ENCODE peak calls at places on chromosome 2, in five cellular contexts. U is left ventricle myocardium inferior, Z is mucosa of descending colon, N is choroid plexus epithelial cell, S is iPS DF 6.9. C is an unnamed sample.

GRCh38 chr2:237184192-237184922 is 98.7 kb downstream of the COPS8 start:
- DNase-seq in N (peak), U (no peak), Z (no peak), S (no peak), C (no peak)

GRCh38 chr2:54015809-54016703 is 45.3 kb upstream of the PSME4 start:
- DNase-seq in N (peak), Z (no peak), S (no peak), U (no peak), C (no peak)

GRCh38 chr2:237859533-237860272 is at the start of gene RAMP1:
- DNase-seq in U (no peak), S (no peak), Z (no peak), N (no peak), C (no peak)

GRCh38 chr2:46198164-46198883 is 98.9 kb upstream of the EPAS1 start:
- DNase-seq in Z (no peak), S (no peak), N (no peak), U (no peak), C (no peak)

GRCh38 chr2:120883607-120884405 is 148.1 kb downstream of the GLI2 start:
- DNase-seq in Z (no peak), N (no peak), U (peak), S (no peak), C (no peak)

GRCh38 chr2:105187531-105187930 is 54.0 kb upstream of the GPR45 start:
- DNase-seq in Z (no peak), U (no peak), S (no peak), N (peak), C (no peak)

GRCh38 chr2:129396980-129397599 is 582.4 kb upstream of the RAB6C start:
- DNase-seq in U (no peak), Z (peak), N (peak), S (peak), C (peak)

GRCh38 chr2:86211033-86211795 is 12.0 kb downstream of the MRPL35 start:
- DNase-seq in U (no peak), S (no peak), Z (no peak), N (no peak), C (no peak)

GRCh38 chr2:112692914-112693313 is 27.9 kb upstream of the NT5DC4 start:
- DNase-seq in N (no peak), Z (no peak), S (no peak), U (no peak), C (no peak)

GRCh38 chr2:49255325-49256023 is 101.2 kb upstream of the FSHR start:
- DNase-seq in Z (no peak), U (no peak), S (no peak), N (peak), C (no peak)

GRCh38 chr2:137185378-137186078 is 420.2 kb downstream of the THSD7B start:
- DNase-seq in N (no peak), S (no peak), Z (no peak), U (no peak), C (no peak)

GRCh38 chr2:68726608-68727367 is 7.8 kb upstream of the ARHGAP25 start:
- DNase-seq in U (no peak), N (no peak), Z (peak), S (no peak), C (no peak)

GRCh38 chr2:129112181-129112580 is 793.5 kb upstream of the HS6ST1 start:
- DNase-seq in Z (no peak), S (no peak), U (no peak), N (no peak), C (no peak)

GRCh38 chr2:12173271-12173942 is 427.0 kb downstream of the LPIN1 start:
- DNase-seq in U (no peak), N (peak), S (no peak), Z (no peak), C (no peak)

GRCh38 chr2:199455533-199456382 is 2.0 kb downstream of the SATB2 start:
- DNase-seq in Z (peak), N (peak), S (no peak), U (no peak), C (peak)

GRCh38 chr2:144165599-144166250 is 354.2 kb downstream of the ZEB2 start:
- DNase-seq in N (no peak), Z (no peak), S (no peak), U (no peak), C (no peak)

GRCh38 chr2:1588051-1588993 is 156.0 kb downstream of the PXDN start:
- DNase-seq in U (no peak), Z (no peak), S (no peak), N (no peak), C (no peak)
- H3K4me3 ChIP-seq in U (no peak), Z (no peak), S (no peak), N (no peak), C (no peak)

DNA sequence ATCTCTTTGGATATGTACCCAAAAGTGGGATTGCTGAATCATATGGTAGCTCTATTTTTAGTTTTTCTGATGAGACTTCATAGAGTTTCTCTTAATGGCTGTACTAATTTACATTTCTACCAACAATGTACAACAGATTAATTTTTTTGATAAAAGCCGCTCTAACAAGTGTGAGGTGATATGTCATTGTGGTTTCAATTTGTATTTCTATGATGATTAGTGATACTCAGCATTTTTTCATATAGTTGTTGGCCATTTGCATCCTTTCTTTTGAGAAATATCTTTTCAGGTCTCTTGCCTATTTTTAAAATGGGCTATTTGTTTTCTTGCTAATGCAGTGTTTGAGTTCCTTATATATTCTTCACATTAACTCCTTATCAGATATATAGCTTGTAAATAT is 4.3 kb downstream of the IL18RAP start:
- DNase-seq in N (no peak), U (no peak), Z (no peak), S (no peak), C (no peak)
- H3K4me3 ChIP-seq in N (no peak), U (no peak), Z (no peak), S (no peak), C (no peak)

GRCh38 chr2:118222643-118223486 is 134.6 kb downstream of the INSIG2 start:
- DNase-seq in U (no peak), Z (no peak), N (no peak), S (no peak), C (no peak)
- H3K4me3 ChIP-seq in U (no peak), Z (no peak), N (no peak), S (no peak), C (no peak)

GRCh38 chr2:97719362-97720155 is 6.2 kb downstream of the ZAP70 start:
- DNase-seq in U (no peak), S (no peak), Z (no peak), N (no peak), C (no peak)

GRCh38 chr2:97716695-97717617 is 3.6 kb downstream of the ZAP70 start:
- DNase-seq in Z (no peak), S (no peak), N (no peak), U (peak), C (no peak)

GRCh38 chr2:97718942-97719341 is 5.6 kb downstream of the ZAP70 start:
- DNase-seq in Z (no peak), N (no peak), U (no peak), S (no peak), C (no peak)

GRCh38 chr2:97717618-97718005 is 4.2 kb downstream of the ZAP70 start:
- DNase-seq in S (no peak), Z (no peak), U (no peak), N (no peak), C (peak)

GRCh38 chr2:97718051-97718882 is 4.9 kb downstream of the ZAP70 start:
- DNase-seq in N (no peak), Z (peak), U (peak), S (no peak), C (no peak)
- H3K4me3 ChIP-seq in N (no peak), Z (no peak), U (no peak), S (no peak), C (no peak)

GRCh38 chr2:102057502-102058292 is 65.9 kb downstream of the IL1R2 start:
- DNase-seq in S (no peak), U (no peak), N (peak), Z (peak), C (no peak)

GRCh38 chr2:102059151-102059550 is 67.4 kb downstream of the IL1R2 start:
- DNase-seq in Z (peak), S (no peak), U (no peak), N (no peak), C (no peak)

GRCh38 chr2:102058293-102058833 is 66.6 kb downstream of the IL1R2 start:
- DNase-seq in N (no peak), S (no peak), U (no peak), Z (peak), C (no peak)

GRCh38 chr2:102055346-102055975 is 63.7 kb downstream of the IL1R2 start:
- DNase-seq in S (no peak), U (no peak), Z (peak), N (peak), C (no peak)

DNA sequence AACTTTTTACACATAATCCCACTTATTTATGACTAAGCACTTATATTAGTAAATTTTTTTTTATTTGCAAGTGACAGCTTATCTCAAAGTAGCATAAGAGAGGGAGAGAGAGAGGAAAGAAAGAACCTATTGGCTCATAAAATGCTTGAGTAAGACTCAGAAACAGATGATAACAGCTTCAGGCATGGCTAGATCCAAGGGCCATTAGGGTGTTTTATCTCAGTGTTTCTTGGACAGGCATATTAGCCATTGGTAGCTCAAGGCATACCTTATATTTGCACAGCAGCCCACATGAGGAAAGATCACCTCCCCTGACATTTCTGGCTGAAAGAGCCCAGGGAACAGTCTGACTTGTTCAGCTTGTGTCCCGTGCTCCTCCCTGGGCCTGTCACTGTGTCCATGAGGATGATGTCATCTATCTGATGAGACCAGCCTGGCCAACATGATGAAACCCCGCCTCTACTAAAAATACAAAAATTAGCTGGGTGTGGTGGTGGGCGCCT is 64.4 kb downstream of the IL1R2 start:
- DNase-seq in U (no peak), S (no peak), N (no peak), Z (peak), C (no peak)
- H3K4me3 ChIP-seq in U (no peak), S (no peak), N (no peak), Z (no peak), C (no peak)

DNA sequence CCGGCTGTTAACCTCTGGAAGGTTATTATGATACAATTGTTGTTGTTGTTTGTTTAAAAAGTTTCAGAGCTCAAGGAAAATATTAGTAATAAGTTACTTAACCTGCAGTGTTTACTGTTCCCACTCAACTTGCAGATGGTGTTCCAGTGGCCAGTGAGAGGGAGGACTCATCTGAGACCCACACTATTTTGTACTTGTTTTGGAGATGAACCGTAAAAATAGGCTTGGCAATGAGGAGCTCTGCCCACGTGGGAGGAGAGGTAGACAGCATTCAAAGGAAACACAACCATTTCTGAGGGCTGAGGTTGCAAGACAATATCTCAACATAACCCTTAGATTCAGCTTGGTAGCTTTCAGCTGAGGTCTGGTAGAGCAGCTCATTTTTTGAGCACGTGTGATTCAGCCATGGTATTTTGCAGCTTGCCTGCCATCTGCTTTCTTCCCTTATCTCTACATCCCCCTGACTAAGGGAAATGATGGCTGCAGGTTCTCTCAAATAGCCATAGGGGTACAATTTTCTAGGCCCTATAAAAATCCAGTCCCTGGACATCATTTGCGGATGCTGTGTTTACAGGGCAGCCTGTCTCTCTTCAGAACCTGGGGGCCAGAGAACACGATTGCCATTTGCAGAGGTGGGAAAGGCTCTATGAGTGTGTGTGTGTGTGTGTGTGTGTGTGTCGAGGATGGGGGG is 442.9 kb upstream of the MEIS1 start:
- DNase-seq in U (no peak), S (no peak), N (no peak), Z (peak), C (no peak)
- H3K4me3 ChIP-seq in U (no peak), S (no peak), N (no peak), Z (no peak), C (no peak)

GRCh38 chr2:43218221-43218549 is 8.2 kb downstream of the ZFP36L2 start:
- DNase-seq in U (no peak), Z (no peak), N (peak), S (no peak), C (no peak)

GRCh38 chr2:43218550-43219382 is 7.6 kb downstream of the ZFP36L2 start:
- DNase-seq in S (no peak), Z (peak), N (peak), U (peak), C (peak)

GRCh38 chr2:43215673-43216255 is 10.6 kb downstream of the ZFP36L2 start:
- DNase-seq in Z (no peak), S (no peak), U (no peak), N (no peak), C (no peak)

GRCh38 chr2:43216629-43217028 is 9.8 kb downstream of the ZFP36L2 start:
- DNase-seq in S (no peak), U (no peak), Z (no peak), N (no peak), C (no peak)

DNA sequence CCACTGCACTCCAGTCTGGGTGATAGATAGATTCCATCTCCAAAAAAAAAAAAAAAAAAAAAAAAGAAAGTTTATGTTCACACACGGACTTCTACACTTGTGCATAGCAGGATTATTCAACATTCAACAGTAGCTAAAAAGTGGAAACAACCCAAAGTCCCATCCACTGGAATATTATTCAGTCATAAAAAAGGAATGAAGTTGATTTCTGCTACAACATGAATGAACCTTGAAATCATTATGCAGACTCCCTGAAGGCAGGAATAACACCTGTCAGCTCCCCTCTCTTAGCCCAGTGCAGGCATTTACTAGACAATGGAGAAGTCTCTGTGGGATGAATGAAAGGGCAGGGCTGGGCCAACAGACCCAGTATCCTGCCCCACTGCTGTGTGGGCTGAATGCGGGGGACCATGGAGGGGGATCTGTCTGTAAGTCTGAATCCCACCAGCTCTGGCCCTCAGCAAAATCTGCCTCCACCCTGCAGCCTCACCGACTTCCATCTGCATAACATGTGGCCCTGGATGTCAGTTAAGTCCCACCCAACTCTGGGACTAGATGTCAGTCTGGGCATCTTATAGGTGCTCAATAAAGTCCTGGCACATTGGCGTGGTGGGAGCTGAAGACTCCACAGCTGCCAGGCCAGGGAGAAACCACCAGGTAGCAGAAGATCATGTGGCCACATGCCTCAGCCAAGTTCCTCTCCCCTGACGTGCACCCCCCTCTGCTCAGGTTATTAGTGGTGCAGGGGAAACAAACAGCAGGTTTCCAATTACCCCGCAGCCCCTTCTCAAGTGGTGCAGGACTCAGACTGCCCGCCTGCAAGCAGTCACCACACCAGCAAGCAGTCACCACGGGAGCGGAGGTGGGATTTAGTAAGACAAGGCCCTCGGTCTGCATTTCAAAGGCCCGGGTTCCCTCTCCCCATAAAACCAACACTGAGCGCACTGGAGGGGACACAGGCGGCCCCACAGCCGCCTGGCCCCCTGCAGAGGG is 8.9 kb downstream of the ZFP36L2 start:
- DNase-seq in N (peak), Z (no peak), S (peak), U (no peak), C (peak)
- H3K4me3 ChIP-seq in N (no peak), Z (no peak), S (no peak), U (peak), C (peak)

DNA sequence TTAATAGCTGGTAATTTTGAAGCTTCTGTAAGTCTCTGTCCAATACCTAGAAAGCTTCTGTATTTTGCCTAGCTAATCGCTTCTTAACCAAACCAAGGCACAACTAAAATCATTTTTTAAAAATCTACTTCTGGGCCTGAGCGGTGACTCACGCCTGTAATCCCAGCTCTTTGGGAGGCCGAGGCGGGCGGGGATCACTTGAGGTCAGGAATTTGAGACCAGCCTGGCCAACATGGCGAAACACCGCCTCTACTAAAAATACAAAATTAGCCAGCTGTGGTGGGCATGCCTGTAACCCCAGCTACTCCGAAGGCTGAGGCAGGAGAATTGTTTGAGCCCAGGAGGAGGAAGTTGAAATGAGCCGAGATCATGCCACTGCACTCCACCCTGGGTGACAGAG is 148.6 kb upstream of the FIGN start:
- DNase-seq in Z (no peak), S (no peak), N (peak), U (no peak), C (peak)
- H3K4me3 ChIP-seq in Z (no peak), S (no peak), N (no peak), U (no peak), C (no peak)

C was measured in SJCRH30.